ENCODE peak calls at places on chromosome 11, in seven cellular contexts. C is choroid plexus epithelial cell, G is fibroblast of lung, K is cardiac fibroblast, Q is testis, A is GM12865, U is PC-9. X is an unnamed sample.

GRCh38 chr11:60334005-60334620 is 7.1 kb downstream of the MS4A6E start:
- DNase-seq in C (peak), G (peak), K (peak), Q (peak), A (peak), U (no peak), X (peak)

GRCh38 chr11:10909141-10909883 is 51.5 kb upstream of the ZBED5 start:
- DNase-seq in C (peak), G (peak), K (no peak), Q (no peak), A (no peak), U (peak), X (no peak)

GRCh38 chr11:46277623-46278386 is at the start of gene CREB3L1:
- DNase-seq in C (no peak), G (peak), K (no peak), Q (no peak), A (no peak), U (no peak), X (no peak)

GRCh38 chr11:2775083-2775625 is 75.4 kb upstream of the KCNQ1OT1 start:
- DNase-seq in C (no peak), G (no peak), K (no peak), Q (peak), A (peak), U (no peak), X (no peak)

GRCh38 chr11:102760355-102761035 is 19.9 kb downstream of the MMP10 start:
- DNase-seq in C (peak), G (peak), K (peak), Q (no peak), A (no peak), U (peak), X (peak)

GRCh38 chr11:3104051-3104714 is 47.0 kb upstream of the CARS1 start:
- DNase-seq in C (no peak), G (no peak), K (no peak), Q (no peak), A (no peak), U (no peak), X (no peak)

GRCh38 chr11:96817488-96817887 is 427.7 kb downstream of the JRKL start:
- DNase-seq in C (no peak), G (peak), K (peak), Q (no peak), A (no peak), U (no peak), X (no peak)

GRCh38 chr11:126917531-126918204 is 82.9 kb downstream of the KIRREL3 start:
- DNase-seq in C (peak), G (peak), K (peak), Q (no peak), A (peak), U (peak), X (peak)

GRCh38 chr11:85827768-85828639 is 17.1 kb upstream of the SYTL2 start:
- DNase-seq in C (peak), G (peak), K (peak), Q (no peak), A (no peak), U (peak), X (peak)

GRCh38 chr11:14969922-14970323 is 2.2 kb downstream of the CALCA start:
- DNase-seq in C (peak), G (no peak), K (no peak), Q (peak), A (peak), U (no peak), X (no peak)

GRCh38 chr11:129737535-129738230 is 78.0 kb upstream of the TMEM45B start:
- DNase-seq in C (no peak), G (no peak), K (no peak), Q (no peak), A (no peak), U (peak), X (no peak)

GRCh38 chr11:93849751-93850584 is 450 bp downstream of the VSTM5 start:
- DNase-seq in C (peak), G (peak), K (peak), Q (peak), A (no peak), U (no peak), X (no peak)

GRCh38 chr11:119056397-119056999 is 507 bp downstream of the HYOU1 start:
- DNase-seq in C (no peak), G (no peak), K (peak), Q (peak), A (peak), U (peak), X (no peak)

GRCh38 chr11:115672999-115673411 is 168.8 kb upstream of the CADM1 start:
- DNase-seq in C (peak), G (peak), K (peak), Q (peak), A (no peak), U (no peak), X (no peak)

GRCh38 chr11:87473174-87473573 is 435.4 kb downstream of the TMEM135 start:
- DNase-seq in C (peak), G (peak), K (no peak), Q (no peak), A (no peak), U (no peak), X (peak)

GRCh38 chr11:109853156-109853776 is 239.9 kb upstream of the ZC3H12C start:
- DNase-seq in C (peak), G (peak), K (peak), Q (no peak), A (peak), U (peak), X (peak)

GRCh38 chr11:113114452-113115027 is 153.3 kb downstream of the NCAM1 start:
- DNase-seq in C (peak), G (peak), K (peak), Q (peak), A (peak), U (peak), X (no peak)

GRCh38 chr11:103035656-103036434 is 56.1 kb downstream of the DCUN1D5 start:
- DNase-seq in C (peak), G (peak), K (peak), Q (peak), A (peak), U (peak), X (no peak)

GRCh38 chr11:19281041-19281440 is 40.3 kb upstream of the E2F8 start:
- DNase-seq in C (no peak), G (no peak), K (no peak), Q (no peak), A (peak), U (no peak), X (no peak)

GRCh38 chr11:7278314-7278917 is 26.7 kb downstream of the SYT9 start:
- DNase-seq in C (peak), G (peak), K (peak), Q (peak), A (peak), U (no peak), X (peak)

GRCh38 chr11:4695442-4695841 is 2.2 kb downstream of the OR51E2 start:
- DNase-seq in C (no peak), G (peak), K (no peak), Q (no peak), A (no peak), U (no peak), X (no peak)

GRCh38 chr11:35082322-35083180 is 56.4 kb upstream of the CD44 start:
- DNase-seq in C (peak), G (peak), K (peak), Q (peak), A (peak), U (peak), X (peak)

GRCh38 chr11:76694664-76695063 is 24.1 kb upstream of the LRRC32 start:
- DNase-seq in C (peak), G (peak), K (peak), Q (no peak), A (no peak), U (no peak), X (no peak)

GRCh38 chr11:60978546-60979380 is 7.3 kb downstream of the CD6 start:
- DNase-seq in C (no peak), G (peak), K (no peak), Q (peak), A (peak), U (no peak), X (no peak)

GRCh38 chr11:82384308-82384707 is 349.4 kb downstream of the FAM181B start:
- DNase-seq in C (no peak), G (no peak), K (no peak), Q (no peak), A (no peak), U (no peak), X (no peak)

GRCh38 chr11:134481135-134481534 is 69.1 kb upstream of the B3GAT1 start:
- DNase-seq in C (no peak), G (no peak), K (no peak), Q (no peak), A (no peak), U (no peak), X (peak)

GRCh38 chr11:118401151-118401879 is at the start of gene ATP5MG:
- DNase-seq in C (peak), G (peak), K (peak), Q (peak), A (peak), U (peak), X (peak)

GRCh38 chr11:86999859-87000753 is 37.6 kb upstream of the TMEM135 start:
- DNase-seq in C (peak), G (peak), K (peak), Q (peak), A (no peak), U (peak), X (no peak)

GRCh38 chr11:48107188-48107704 is 109.4 kb upstream of the OR4B1 start:
- DNase-seq in C (no peak), G (peak), K (no peak), Q (no peak), A (peak), U (peak), X (no peak)

GRCh38 chr11:116176484-116177005 is 596.2 kb downstream of the BUD13 start:
- DNase-seq in C (no peak), G (no peak), K (no peak), Q (no peak), A (peak), U (no peak), X (no peak)

GRCh38 chr11:113521737-113522517 is 46.7 kb upstream of the DRD2 start:
- DNase-seq in C (no peak), G (no peak), K (no peak), Q (no peak), A (no peak), U (no peak), X (no peak)

GRCh38 chr11:61448552-61448927 is 18.6 kb downstream of the SDHAF2 start:
- DNase-seq in C (no peak), G (no peak), K (no peak), Q (no peak), A (no peak), U (no peak), X (no peak)

GRCh38 chr11:129374993-129375721 is 491 bp upstream of the BARX2 start:
- DNase-seq in C (no peak), G (peak), K (no peak), Q (peak), A (no peak), U (peak), X (no peak)

GRCh38 chr11:119323532-119324033 is 6.7 kb upstream of the MCAM start:
- DNase-seq in C (peak), G (peak), K (peak), Q (peak), A (peak), U (peak), X (no peak)

GRCh38 chr11:93903989-93904388 is 53.6 kb upstream of the VSTM5 start:
- DNase-seq in C (no peak), G (no peak), K (no peak), Q (no peak), A (no peak), U (no peak), X (no peak)

DNA sequence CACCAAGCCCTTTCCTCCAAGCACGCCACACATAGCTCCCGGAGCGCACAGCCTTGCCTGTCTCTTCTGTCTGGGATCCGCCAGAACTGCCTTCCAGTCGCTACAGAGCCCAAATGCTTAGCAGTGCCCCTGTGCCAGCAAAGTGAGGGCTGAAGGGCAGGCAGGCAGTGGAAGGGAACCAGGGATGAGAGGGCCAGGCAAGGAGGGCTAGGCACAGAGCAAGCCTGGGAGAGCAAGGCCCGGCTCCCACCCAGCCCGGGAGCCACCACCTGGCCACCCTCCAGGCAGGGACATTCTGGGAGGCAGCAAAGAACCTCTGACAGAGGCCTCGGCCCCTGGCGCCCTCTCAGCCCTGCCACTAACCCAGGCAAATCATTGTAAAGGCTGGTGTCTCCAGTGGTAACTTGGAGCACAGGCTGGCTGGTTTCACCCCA is 32.5 kb downstream of the PPP2R1B start:
- DNase-seq in C (no peak), G (no peak), K (no peak), Q (no peak), A (no peak), U (no peak), X (no peak)
- H3K4me3 ChIP-seq in C (no peak), G (no peak), K (no peak), Q (no peak), A (no peak), U (no peak), X (no peak)

GRCh38 chr11:108135845-108136599 is 14.7 kb downstream of the ACAT1 start:
- DNase-seq in C (peak), G (peak), K (peak), Q (no peak), A (peak), U (peak), X (no peak)
- TF ChIP-seq CTCF in C (peak), G (no peak), K (peak), Q (no peak), A (peak), U (peak), X (peak)

GRCh38 chr11:68011046-68011943 is 1.2 kb downstream of the ALDH3B1 start:
- DNase-seq in C (no peak), G (peak), K (no peak), Q (no peak), A (no peak), U (peak), X (no peak)
- H3K4me3 ChIP-seq in C (peak), G (peak), K (peak), Q (no peak), A (no peak), U (peak), X (peak)

GRCh38 chr11:32893091-32893946 is 708 bp downstream of the QSER1 start:
- DNase-seq in C (peak), G (peak), K (peak), Q (peak), A (peak), U (no peak), X (no peak)
- TF ChIP-seq CTCF in C (peak), G (peak), K (peak), Q (no peak), A (peak), U (no peak), X (peak)

GRCh38 chr11:864118-864827 is 21.6 kb downstream of the TSPAN4 start:
- DNase-seq in C (no peak), G (no peak), K (no peak), Q (no peak), A (no peak), U (no peak), X (no peak)

GRCh38 chr11:865512-866430 is 23.1 kb downstream of the TSPAN4 start:
- DNase-seq in C (no peak), G (no peak), K (no peak), Q (no peak), A (no peak), U (no peak), X (no peak)

GRCh38 chr11:866481-866880 is 23.8 kb downstream of the TSPAN4 start:
- DNase-seq in C (no peak), G (no peak), K (no peak), Q (no peak), A (no peak), U (no peak), X (no peak)

GRCh38 chr11:863389-864117 is 20.9 kb downstream of the TSPAN4 start:
- DNase-seq in C (no peak), G (no peak), K (no peak), Q (no peak), A (no peak), U (no peak), X (no peak)

GRCh38 chr11:864928-865327 is 22.3 kb downstream of the TSPAN4 start:
- DNase-seq in C (no peak), G (no peak), K (no peak), Q (no peak), A (no peak), U (no peak), X (no peak)
- H3K4me3 ChIP-seq in C (no peak), G (no peak), K (no peak), Q (no peak), A (no peak), U (no peak), X (no peak)

GRCh38 chr11:31809857-31810778 is 1.0 kb downstream of the PAX6 start:
- DNase-seq in C (peak), G (peak), K (peak), Q (no peak), A (no peak), U (no peak), X (no peak)
- TF ChIP-seq CTCF in C (no peak), G (no peak), K (no peak), Q (no peak), A (no peak), U (no peak), X (no peak)

GRCh38 chr11:75532200-75532972 is 6.6 kb upstream of the GDPD5 start:
- DNase-seq in C (peak), G (peak), K (peak), Q (peak), A (peak), U (peak), X (no peak)
- H3K4me3 ChIP-seq in C (no peak), G (no peak), K (no peak), Q (no peak), A (no peak), U (no peak), X (no peak)

GRCh38 chr11:25961539-25961938 is 370.4 kb upstream of the ANO3 start:
- DNase-seq in C (peak), G (no peak), K (no peak), Q (no peak), A (no peak), U (no peak), X (no peak)
- TF ChIP-seq CTCF in C (peak), G (no peak), K (no peak), Q (no peak), A (no peak), U (no peak), X (peak)